ENCODE peak calls at places on chromosomes 1 and 21, in seven cellular contexts. F is lower lobe of right lung; M is ovary; I is CD8-positive, alpha-beta memory T cell; O is heart right ventricle; K is MG63; E is HepG2. L is an unnamed sample.

GRCh38 chr1:221778535-221779142 is 36.8 kb upstream of the DUSP10 start:
- DNase-seq in F (peak; percentile 64), M (no peak), I (peak; percentile 29), O (no peak), K (no peak), E (no peak), L (no peak)

GRCh38 chr1:84540759-84541158 is 33.5 kb downstream of the CTBS start:
- DNase-seq in F (no peak), M (no peak), I (no peak), O (no peak), K (no peak), E (no peak), L (no peak)

GRCh38 chr1:58443986-58444603 is 102.4 kb downstream of the OMA1 start:
- DNase-seq in F (no peak), M (no peak), I (no peak), O (no peak), K (no peak), E (no peak), L (no peak)

GRCh38 chr1:153220606-153221303 is 3.4 kb downstream of the PRR9 start:
- DNase-seq in F (no peak), M (no peak), I (no peak), O (no peak), K (no peak), E (peak; percentile 8), L (peak; percentile 52)

GRCh38 chr1:35546614-35547013 is 10.6 kb downstream of the KIAA0319L start:
- DNase-seq in F (no peak), M (no peak), I (no peak), O (no peak), K (no peak), E (no peak), L (no peak)

GRCh38 chr1:9705337-9706098 is 54.0 kb downstream of the PIK3CD start:
- DNase-seq in F (no peak), M (no peak), I (no peak), O (no peak), K (peak; percentile 23), E (no peak), L (no peak)

GRCh38 chr21:45405819-45406762 is 1.1 kb downstream of the COL18A1 start:
- DNase-seq in F (peak; percentile 28), M (peak; percentile 55), I (no peak), O (no peak), K (no peak), E (peak; percentile 45), L (no peak)

GRCh38 chr1:20588634-20589225 is at the start of gene CDA:
- DNase-seq in F (peak; percentile 56), M (no peak), I (no peak), O (no peak), K (no peak), E (peak; percentile 20), L (no peak)

GRCh38 chr1:181479137-181479745 is 4.1 kb upstream of the CACNA1E start:
- DNase-seq in F (peak; percentile 53), M (peak; percentile 26), I (peak; percentile 15), O (peak; percentile 32), K (peak; percentile 28), E (peak; percentile 45), L (peak; percentile 13)

GRCh38 chr1:51341876-51342496 is 11.6 kb upstream of the TTC39A start:
- DNase-seq in F (no peak), M (no peak), I (no peak), O (no peak), K (no peak), E (no peak), L (peak; percentile 25)

GRCh38 chr1:199490804-199491527 is 536.5 kb upstream of the NR5A2 start:
- DNase-seq in F (no peak), M (no peak), I (no peak), O (no peak), K (no peak), E (no peak), L (no peak)

DNA sequence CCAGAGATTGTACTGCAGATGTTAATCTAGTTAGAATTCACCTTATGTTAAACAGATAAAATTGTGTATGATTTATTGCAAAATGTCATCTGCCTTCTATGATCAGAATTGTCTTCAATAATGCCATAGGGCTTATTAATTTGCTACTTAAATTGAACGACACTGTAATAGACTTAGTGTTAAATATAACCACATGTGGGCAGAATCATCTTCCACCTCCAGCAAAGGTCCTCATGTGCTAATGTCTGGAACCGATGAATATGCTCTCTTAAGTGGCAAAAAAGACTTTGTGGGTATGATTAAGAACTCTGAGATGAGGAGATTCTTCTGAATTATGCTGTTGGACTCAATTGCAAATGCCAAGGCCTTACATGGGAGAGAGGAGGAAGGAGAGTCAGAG is 4.3 kb downstream of the OR2T11 start:
- DNase-seq in F (no peak), M (no peak), I (no peak), O (no peak), K (no peak), E (no peak), L (no peak)
- H3K9me3 ChIP-seq in F (no peaks in the 10 kb centered on the region), M (no peaks in the 10 kb centered on the region), I (no peaks in the 10 kb centered on the region), O (no peaks in the 10 kb centered on the region), K (no peaks in the 10 kb centered on the region), E (no peaks in the 10 kb centered on the region), L (no peaks in the 10 kb centered on the region)

GRCh38 chr1:227632325-227632724 is 69.0 kb downstream of the ZNF678 start:
- DNase-seq in F (no peak), M (no peak), I (no peak), O (no peak), K (no peak), E (no peak), L (no peak)
- H3K9me3 ChIP-seq in F (peaks cover 86% of the 10 kb centered on the region), M (no peaks in the 10 kb centered on the region), I (peaks cover 15% of the 10 kb centered on the region), O (peaks cover 12% of the 10 kb centered on the region), K (peaks cover 23% of the 10 kb centered on the region), E (peaks cover 97% of the 10 kb centered on the region), L (no peaks in the 10 kb centered on the region)

GRCh38 chr1:247037483-247038320 is 29.8 kb upstream of the ZNF695 start:
- DNase-seq in F (no peak), M (no peak), I (no peak), O (no peak), K (no peak), E (no peak), L (no peak)
- H3K9me3 ChIP-seq in F (peaks cover 93% of the 10 kb centered on the region), M (peaks cover 27% of the 10 kb centered on the region), I (peaks cover 16% of the 10 kb centered on the region), O (peaks cover 24% of the 10 kb centered on the region), K (peaks cover 60% of the 10 kb centered on the region), E (peaks cover 84% of the 10 kb centered on the region), L (peaks cover 33% of the 10 kb centered on the region)

GRCh38 chr1:3641046-3641760 is 8.7 kb downstream of the WRAP73 start:
- DNase-seq in F (no peak), M (no peak), I (no peak), O (no peak), K (no peak), E (no peak), L (no peak)
- H3K9me3 ChIP-seq in F (no peaks in the 10 kb centered on the region), M (no peaks in the 10 kb centered on the region), I (no peaks in the 10 kb centered on the region), O (no peaks in the 10 kb centered on the region), K (no peaks in the 10 kb centered on the region), E (no peaks in the 10 kb centered on the region), L (no peaks in the 10 kb centered on the region)

DNA sequence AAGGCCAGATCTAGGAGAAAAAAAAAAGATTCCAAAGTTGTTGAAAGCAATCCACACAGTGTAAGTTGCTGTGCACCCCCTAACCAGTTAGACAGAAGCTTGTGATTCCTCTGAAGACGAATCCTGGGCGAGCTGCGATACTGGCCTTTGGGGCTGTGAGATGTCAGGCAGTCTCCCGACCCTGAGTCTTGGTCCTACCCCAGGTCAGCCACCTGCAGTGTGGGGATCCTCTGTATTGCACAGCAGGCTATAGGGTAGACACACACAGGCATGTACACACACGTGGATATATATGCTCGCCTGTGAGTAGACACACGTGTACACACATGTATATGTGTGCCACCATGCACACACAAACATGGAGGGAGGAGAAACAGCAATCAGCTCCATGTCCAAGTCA is 12.9 kb downstream of the ACTRT2 start:
- DNase-seq in F (no peak), M (no peak), I (no peak), O (no peak), K (no peak), E (no peak), L (no peak)
- H3K9me3 ChIP-seq in F (no peaks in the 10 kb centered on the region), M (no peaks in the 10 kb centered on the region), I (no peaks in the 10 kb centered on the region), O (no peaks in the 10 kb centered on the region), K (no peaks in the 10 kb centered on the region), E (no peaks in the 10 kb centered on the region), L (no peaks in the 10 kb centered on the region)

DNA sequence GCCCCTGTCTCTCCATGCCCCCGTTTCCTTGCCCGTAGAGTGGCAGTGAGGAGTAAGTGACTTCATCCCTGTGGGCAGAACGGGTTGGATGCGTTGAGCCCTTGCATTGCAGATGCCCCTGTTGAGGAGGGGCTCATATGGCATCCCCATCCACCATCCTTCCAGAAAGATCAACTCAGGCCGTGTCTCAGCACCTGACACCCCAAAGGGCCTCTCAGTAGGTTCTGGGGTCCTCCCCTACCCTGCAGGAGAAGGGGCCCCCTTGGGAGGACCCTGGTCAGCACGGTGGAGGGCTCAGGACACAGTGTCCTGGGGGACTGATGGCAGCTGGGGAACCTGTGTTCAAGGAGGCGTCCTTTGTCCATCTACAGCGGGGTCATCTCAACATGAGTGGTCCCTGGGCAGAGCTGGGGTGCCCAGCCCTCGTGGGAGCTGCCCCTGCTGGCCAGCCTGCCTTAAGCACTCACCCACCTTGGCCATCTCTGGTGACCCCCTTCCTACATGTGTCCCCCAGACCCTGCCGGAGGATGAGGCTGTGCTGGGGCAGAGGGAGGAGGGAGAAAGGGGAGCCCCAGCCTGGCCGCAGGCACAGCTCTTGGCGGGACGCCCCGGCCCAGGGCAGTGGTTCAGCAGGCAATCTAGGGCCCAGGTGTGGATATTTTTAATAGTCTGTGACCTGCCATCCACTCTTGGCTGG is 48.2 kb upstream of the ACTRT2 start:
- DNase-seq in F (no peak), M (peak; percentile 4), I (no peak), O (no peak), K (no peak), E (no peak), L (no peak)
- H3K9me3 ChIP-seq in F (no peaks in the 10 kb centered on the region), M (no peaks in the 10 kb centered on the region), I (no peaks in the 10 kb centered on the region), O (no peaks in the 10 kb centered on the region), K (no peaks in the 10 kb centered on the region), E (no peaks in the 10 kb centered on the region), L (no peaks in the 10 kb centered on the region)

GRCh38 chr1:113991467-113991997 is 12.3 kb downstream of the OLFML3 start:
- DNase-seq in F (no peak), M (no peak), I (no peak), O (no peak), K (no peak), E (no peak), L (no peak)

GRCh38 chr1:113990966-113991365 is 11.7 kb downstream of the OLFML3 start:
- DNase-seq in F (no peak), M (no peak), I (no peak), O (no peak), K (no peak), E (no peak), L (no peak)

GRCh38 chr1:113995382-113995781 is 16.1 kb downstream of the OLFML3 start:
- DNase-seq in F (no peak), M (no peak), I (no peak), O (no peak), K (no peak), E (no peak), L (no peak)

GRCh38 chr1:113993766-113994165 is 14.5 kb downstream of the OLFML3 start:
- DNase-seq in F (no peak), M (no peak), I (no peak), O (no peak), K (no peak), E (no peak), L (no peak)

GRCh38 chr1:113993072-113993471 is 13.8 kb downstream of the OLFML3 start:
- DNase-seq in F (no peak), M (no peak), I (no peak), O (no peak), K (no peak), E (no peak), L (peak; percentile 21)
- H3K9me3 ChIP-seq in F (peaks cover 15% of the 10 kb centered on the region), M (no peaks in the 10 kb centered on the region), I (peaks cover 6% of the 10 kb centered on the region), O (peaks cover 10% of the 10 kb centered on the region), K (peaks cover 11% of the 10 kb centered on the region), E (peaks cover 15% of the 10 kb centered on the region), L (peaks cover 11% of the 10 kb centered on the region)

L was measured in WERI-Rb-1.